ENCODE peak calls at places on chromosomes 16 and 17, in five cellular contexts. One of them, this sample, is unnamed.

GRCh38 chr16:50372611-50373344 is 4.0 kb upstream of the BRD7 start:
- DNase-seq in cerebellum: no peak
- DNase-seq in ELR: peak; percentile 70
- DNase-seq in left lung: no peak
- DNase-seq in M059J: peak; percentile 72
- DNase-seq in this sample: peak; percentile 72

GRCh38 chr17:79045830-79046500 is 22.0 kb downstream of the C1QTNF1 start:
- DNase-seq in M059J: peak; percentile 60
- DNase-seq in cerebellum: peak; percentile 82
- DNase-seq in left lung: peak; percentile 95
- DNase-seq in ELR: peak; percentile 77
- DNase-seq in this sample: peak; percentile 77

GRCh38 chr17:50575581-50576210 is 15.2 kb downstream of the CACNA1G start:
- DNase-seq in cerebellum: no peak
- DNase-seq in ELR: no peak
- DNase-seq in left lung: no peak
- DNase-seq in M059J: no peak
- DNase-seq in this sample: no peak

GRCh38 chr16:89409161-89409711 is 81.1 kb downstream of the ANKRD11 start:
- DNase-seq in M059J: peak; percentile 42
- DNase-seq in ELR: peak; percentile 76
- DNase-seq in cerebellum: no peak
- DNase-seq in left lung: no peak
- DNase-seq in this sample: peak; percentile 59

GRCh38 chr17:82662711-82663261 is 14.5 kb upstream of the WDR45B start:
- DNase-seq in ELR: no peak
- DNase-seq in M059J: no peak
- DNase-seq in cerebellum: no peak
- DNase-seq in left lung: peak; percentile 53
- DNase-seq in this sample: no peak

GRCh38 chr17:8087075-8087941 is at the start of gene ALOX12B:
- DNase-seq in ELR: no peak
- DNase-seq in left lung: peak; percentile 58
- DNase-seq in M059J: no peak
- DNase-seq in cerebellum: no peak
- DNase-seq in this sample: no peak

GRCh38 chr17:76909971-76910760 is 42.0 kb downstream of the MGAT5B start:
- DNase-seq in ELR: peak; percentile 44
- DNase-seq in cerebellum: no peak
- DNase-seq in left lung: no peak
- DNase-seq in M059J: peak; percentile 22
- DNase-seq in this sample: no peak

GRCh38 chr17:61221181-61221580 is 178.5 kb upstream of the TBX2 start:
- DNase-seq in cerebellum: no peak
- DNase-seq in left lung: no peak
- DNase-seq in ELR: no peak
- DNase-seq in M059J: no peak
- DNase-seq in this sample: no peak

GRCh38 chr16:10828851-10829331 is 10.3 kb upstream of the TVP23A start:
- DNase-seq in M059J: peak; percentile 93
- DNase-seq in cerebellum: peak; percentile 95
- DNase-seq in left lung: peak; percentile 94
- DNase-seq in ELR: peak; percentile 9
- DNase-seq in this sample: peak; percentile 62

GRCh38 chr16:85665929-85666328 is 22.8 kb downstream of the GINS2 start:
- DNase-seq in M059J: no peak
- DNase-seq in cerebellum: no peak
- DNase-seq in ELR: no peak
- DNase-seq in left lung: peak; percentile 55
- DNase-seq in this sample: no peak

GRCh38 chr17:64651889-64652288 is 10.2 kb downstream of the SMURF2 start:
- DNase-seq in ELR: no peak
- DNase-seq in cerebellum: no peak
- DNase-seq in left lung: no peak
- DNase-seq in M059J: no peak
- DNase-seq in this sample: no peak

GRCh38 chr17:31571124-31571892 is 179.8 kb downstream of the RAB11FIP4 start:
- DNase-seq in M059J: peak; percentile 97
- DNase-seq in left lung: no peak
- DNase-seq in ELR: peak; percentile 90
- DNase-seq in cerebellum: no peak
- DNase-seq in this sample: peak; percentile 20

GRCh38 chr16:57388359-57389086 is 16.0 kb upstream of the CCL17 start:
- DNase-seq in M059J: no peak
- DNase-seq in cerebellum: no peak
- DNase-seq in ELR: no peak
- DNase-seq in left lung: no peak
- DNase-seq in this sample: no peak

This sample was measured in HT1080.